ENCODE peak calls at places on chromosome 2, in four cellular contexts. U is astrocyte, Z is H9, E is naive B cell. I is an unnamed sample.

GRCh38 chr2:115161531-115162453 is 719.4 kb downstream of the DPP10 start:
- DNase-seq in E (no peak), U (no peak), Z (peak; percentile 76), I (no peak)

GRCh38 chr2:4995466-4995865 is 696.7 kb upstream of the SOX11 start:
- DNase-seq in E (no peak), Z (peak; percentile 36), U (no peak), I (no peak)

GRCh38 chr2:241161646-241162281 is 11.5 kb downstream of the PPP1R7 start:
- DNase-seq in Z (no peak), E (no peak), U (peak; percentile 87), I (no peak)

GRCh38 chr2:101699191-101699938 is 1.9 kb downstream of the MAP4K4 start:
- DNase-seq in E (no peak), U (peak; percentile 27), Z (no peak), I (no peak)

GRCh38 chr2:10196275-10196892 is 73.8 kb downstream of the RRM2 start:
- DNase-seq in Z (no peak), E (no peak), U (peak; percentile 31), I (peak; percentile 30)

GRCh38 chr2:83650897-83651296 is 808.2 kb downstream of the SUCLG1 start:
- DNase-seq in Z (no peak), E (no peak), U (peak; percentile 0), I (no peak)

GRCh38 chr2:206368484-206368883 is 74.8 kb upstream of the ADAM23 start:
- DNase-seq in E (no peak), Z (no peak), U (no peak), I (no peak)

GRCh38 chr2:137939026-137939425 is 25.2 kb upstream of the HNMT start:
- DNase-seq in Z (no peak), U (peak; percentile 34), E (no peak), I (no peak)

GRCh38 chr2:1849450-1849849 is 105.1 kb upstream of the PXDN start:
- DNase-seq in E (no peak), Z (no peak), U (no peak), I (no peak)

I was measured in kidney tubule cell.